ENCODE peak calls at places on chromosome 12, in seven cellular contexts. One of them, this sample, is unnamed.
A peak's percentile ranks its signal among the peaks of the same experiment; 100 is the strongest.

GRCh38 chr12:116594325-116595038 is 35.3 kb downstream of the MAP1LC3B2 start:
- DNase-seq in naive thymus-derived CD8-positive, alpha-beta T cell: peak; percentile 16
- DNase-seq in iris pigment epithelial cell: no peak
- DNase-seq in nephron progenitor cell: no peak
- DNase-seq in HCT116: no peak
- DNase-seq in GM23338: no peak
- DNase-seq in activated naive CD4-positive, alpha-beta T cell treated with Interleukin-2 at 50 U/mL for 16 hours: peak; percentile 7
- DNase-seq in this sample: peak; percentile 65

GRCh38 chr12:77946541-77947021 is 115.9 kb downstream of the NAV3 start:
- DNase-seq in naive thymus-derived CD8-positive, alpha-beta T cell: no peak
- DNase-seq in iris pigment epithelial cell: peak; percentile 62
- DNase-seq in GM23338: no peak
- DNase-seq in nephron progenitor cell: no peak
- DNase-seq in HCT116: no peak
- DNase-seq in activated naive CD4-positive, alpha-beta T cell treated with Interleukin-2 at 50 U/mL for 16 hours: no peak
- DNase-seq in this sample: no peak

GRCh38 chr12:69985656-69986055 is 160.6 kb downstream of the MYRFL start:
- DNase-seq in GM23338: peak; percentile 62
- DNase-seq in activated naive CD4-positive, alpha-beta T cell treated with Interleukin-2 at 50 U/mL for 16 hours: no peak
- DNase-seq in HCT116: peak; percentile 54
- DNase-seq in nephron progenitor cell: peak; percentile 25
- DNase-seq in iris pigment epithelial cell: no peak
- DNase-seq in naive thymus-derived CD8-positive, alpha-beta T cell: no peak
- DNase-seq in this sample: no peak

GRCh38 chr12:121711925-121712461 is 559 bp upstream of the TMEM120B start:
- DNase-seq in activated naive CD4-positive, alpha-beta T cell treated with Interleukin-2 at 50 U/mL for 16 hours: peak; percentile 10
- DNase-seq in HCT116: no peak
- DNase-seq in nephron progenitor cell: peak; percentile 47
- DNase-seq in iris pigment epithelial cell: peak; percentile 28
- DNase-seq in GM23338: peak; percentile 62
- DNase-seq in naive thymus-derived CD8-positive, alpha-beta T cell: peak; percentile 17
- DNase-seq in this sample: peak; percentile 26

GRCh38 chr12:11981174-11981733 is 89.5 kb upstream of the BCL2L14 start:
- DNase-seq in GM23338: no peak
- DNase-seq in naive thymus-derived CD8-positive, alpha-beta T cell: peak; percentile 26
- DNase-seq in HCT116: no peak
- DNase-seq in activated naive CD4-positive, alpha-beta T cell treated with Interleukin-2 at 50 U/mL for 16 hours: peak; percentile 64
- DNase-seq in nephron progenitor cell: no peak
- DNase-seq in iris pigment epithelial cell: no peak
- DNase-seq in this sample: peak; percentile 90

GRCh38 chr12:24943947-24944597 is 4.8 kb downstream of the BCAT1 start:
- DNase-seq in HCT116: no peak
- DNase-seq in activated naive CD4-positive, alpha-beta T cell treated with Interleukin-2 at 50 U/mL for 16 hours: no peak
- DNase-seq in naive thymus-derived CD8-positive, alpha-beta T cell: no peak
- DNase-seq in iris pigment epithelial cell: peak; percentile 84
- DNase-seq in GM23338: peak; percentile 43
- DNase-seq in nephron progenitor cell: no peak
- DNase-seq in this sample: no peak

GRCh38 chr12:481422-481821 is 21.7 kb downstream of the B4GALNT3 start:
- DNase-seq in nephron progenitor cell: no peak
- DNase-seq in GM23338: no peak
- DNase-seq in iris pigment epithelial cell: no peak
- DNase-seq in HCT116: no peak
- DNase-seq in activated naive CD4-positive, alpha-beta T cell treated with Interleukin-2 at 50 U/mL for 16 hours: no peak
- DNase-seq in naive thymus-derived CD8-positive, alpha-beta T cell: no peak
- DNase-seq in this sample: no peak

GRCh38 chr12:124406043-124406442 is 111.2 kb downstream of the RFLNA start:
- DNase-seq in GM23338: no peak
- DNase-seq in nephron progenitor cell: no peak
- DNase-seq in HCT116: no peak
- DNase-seq in activated naive CD4-positive, alpha-beta T cell treated with Interleukin-2 at 50 U/mL for 16 hours: no peak
- DNase-seq in naive thymus-derived CD8-positive, alpha-beta T cell: no peak
- DNase-seq in iris pigment epithelial cell: no peak
- DNase-seq in this sample: no peak

GRCh38 chr12:78585132-78585531 is 279.4 kb upstream of the SYT1 start:
- DNase-seq in HCT116: no peak
- DNase-seq in activated naive CD4-positive, alpha-beta T cell treated with Interleukin-2 at 50 U/mL for 16 hours: no peak
- DNase-seq in iris pigment epithelial cell: no peak
- DNase-seq in naive thymus-derived CD8-positive, alpha-beta T cell: no peak
- DNase-seq in GM23338: no peak
- DNase-seq in nephron progenitor cell: no peak
- DNase-seq in this sample: no peak

GRCh38 chr12:69151254-69151751 is 88.1 kb upstream of the CPSF6 start:
- DNase-seq in iris pigment epithelial cell: no peak
- DNase-seq in naive thymus-derived CD8-positive, alpha-beta T cell: no peak
- DNase-seq in nephron progenitor cell: no peak
- DNase-seq in activated naive CD4-positive, alpha-beta T cell treated with Interleukin-2 at 50 U/mL for 16 hours: no peak
- DNase-seq in HCT116: no peak
- DNase-seq in GM23338: no peak
- DNase-seq in this sample: no peak

GRCh38 chr12:92136883-92137582 is 8.6 kb downstream of the BTG1 start:
- DNase-seq in GM23338: peak; percentile 48
- DNase-seq in nephron progenitor cell: no peak
- DNase-seq in iris pigment epithelial cell: peak; percentile 92
- DNase-seq in activated naive CD4-positive, alpha-beta T cell treated with Interleukin-2 at 50 U/mL for 16 hours: no peak
- DNase-seq in naive thymus-derived CD8-positive, alpha-beta T cell: no peak
- DNase-seq in HCT116: peak; percentile 49
- DNase-seq in this sample: no peak

GRCh38 chr12:78799679-78800078 is 64.9 kb upstream of the SYT1 start:
- DNase-seq in activated naive CD4-positive, alpha-beta T cell treated with Interleukin-2 at 50 U/mL for 16 hours: no peak
- DNase-seq in HCT116: no peak
- DNase-seq in nephron progenitor cell: no peak
- DNase-seq in GM23338: no peak
- DNase-seq in iris pigment epithelial cell: no peak
- DNase-seq in naive thymus-derived CD8-positive, alpha-beta T cell: no peak
- DNase-seq in this sample: no peak

GRCh38 chr12:10182662-10183061 is 3.8 kb downstream of the TMEM52B start:
- DNase-seq in HCT116: no peak
- DNase-seq in nephron progenitor cell: no peak
- DNase-seq in iris pigment epithelial cell: peak; percentile 97
- DNase-seq in naive thymus-derived CD8-positive, alpha-beta T cell: no peak
- DNase-seq in GM23338: no peak
- DNase-seq in activated naive CD4-positive, alpha-beta T cell treated with Interleukin-2 at 50 U/mL for 16 hours: no peak
- DNase-seq in this sample: no peak

GRCh38 chr12:106918746-106919145 is 37.0 kb upstream of the TMEM263 start:
- DNase-seq in naive thymus-derived CD8-positive, alpha-beta T cell: no peak
- DNase-seq in nephron progenitor cell: peak; percentile 24
- DNase-seq in activated naive CD4-positive, alpha-beta T cell treated with Interleukin-2 at 50 U/mL for 16 hours: no peak
- DNase-seq in GM23338: peak; percentile 88
- DNase-seq in HCT116: peak; percentile 6
- DNase-seq in iris pigment epithelial cell: peak; percentile 28
- DNase-seq in this sample: no peak

GRCh38 chr12:132147423-132148367 is 3.4 kb downstream of the NOC4L start:
- DNase-seq in nephron progenitor cell: no peak
- DNase-seq in iris pigment epithelial cell: no peak
- DNase-seq in naive thymus-derived CD8-positive, alpha-beta T cell: no peak
- DNase-seq in HCT116: no peak
- DNase-seq in GM23338: no peak
- DNase-seq in activated naive CD4-positive, alpha-beta T cell treated with Interleukin-2 at 50 U/mL for 16 hours: no peak
- DNase-seq in this sample: no peak

This sample was measured in central memory CD4-positive, alpha-beta T cell.